ENCODE peak calls at places on chromosomes 6 and 20, in four cellular contexts. U is naive thymus-derived CD4-positive, alpha-beta T cell; A is lung; P is DND-41. B is an unnamed sample.

GRCh38 chr20:51368461-51369211 is 173.9 kb downstream of the NFATC2 start:
- DNase-seq in U (no peak), A (no peak), P (no peak), B (no peak)

GRCh38 chr6:131532476-131533108 is 40.4 kb upstream of the ARG1 start:
- DNase-seq in U (no peak), A (no peak), P (no peak), B (peak; percentile 44)

GRCh38 chr6:139540276-139540675 is 165.8 kb upstream of the CITED2 start:
- DNase-seq in U (peak; percentile 37), A (no peak), P (peak; percentile 38), B (no peak)

GRCh38 chr6:17276766-17277165 is 4.4 kb upstream of the RBM24 start:
- DNase-seq in U (no peak), A (no peak), P (no peak), B (no peak)

GRCh38 chr6:112179631-112180030 is 74.7 kb downstream of the LAMA4 start:
- DNase-seq in U (no peak), A (no peak), P (no peak), B (no peak)

GRCh38 chr6:134447883-134448387 is 130.0 kb upstream of the SGK1 start:
- DNase-seq in U (no peak), A (no peak), P (no peak), B (no peak)

GRCh38 chr6:157233686-157234085 is 89.6 kb downstream of the TMEM242 start:
- DNase-seq in U (no peak), A (no peak), P (no peak), B (no peak)

GRCh38 chr6:26016326-26017275 is 54.0 kb downstream of the TRIM38 start:
- DNase-seq in U (no peak), A (no peak), P (no peak), B (no peak)

GRCh38 chr6:21384211-21384610 is 209.3 kb upstream of the SOX4 start:
- DNase-seq in U (no peak), A (no peak), P (no peak), B (no peak)

GRCh38 chr6:25676775-25677174 is 24.8 kb downstream of the SCGN start:
- DNase-seq in U (no peak), A (no peak), P (no peak), B (no peak)

GRCh38 chr6:154448448-154449096 is 61.9 kb downstream of the CNKSR3 start:
- DNase-seq in U (no peak), A (no peak), P (no peak), B (no peak)

GRCh38 chr6:79713701-79714322 is 82.7 kb downstream of the SH3BGRL2 start:
- DNase-seq in U (peak; percentile 39), A (peak; percentile 38), P (peak; percentile 38), B (no peak)

GRCh38 chr20:38473353-38473795 is 731 bp downstream of the RALGAPB start:
- DNase-seq in U (no peak), A (no peak), P (no peak), B (no peak)

GRCh38 chr20:7855545-7855944 is 84.7 kb downstream of the HAO1 start:
- DNase-seq in U (no peak), A (no peak), P (no peak), B (no peak)

GRCh38 chr20:24497851-24498250 is 28.4 kb downstream of the SYNDIG1 start:
- DNase-seq in U (no peak), A (no peak), P (no peak), B (no peak)

GRCh38 chr6:127129281-127129680 is 10.8 kb downstream of the RSPO3 start:
- DNase-seq in U (no peak), A (no peak), P (no peak), B (no peak)

GRCh38 chr6:32462609-32463008 is 22.9 kb downstream of the HLA-DRA start:
- DNase-seq in U (no peak), A (no peak), P (no peak), B (no peak)

GRCh38 chr6:19327684-19328083 is 509.5 kb upstream of the ID4 start:
- DNase-seq in U (no peak), A (no peak), P (no peak), B (no peak)

GRCh38 chr6:157714153-157714490 is 108.9 kb upstream of the SNX9 start:
- DNase-seq in U (no peak), A (no peak), P (no peak), B (no peak)

GRCh38 chr6:41687501-41688175 is 47.8 kb downstream of the TFEB start:
- DNase-seq in U (no peak), A (no peak), P (no peak), B (no peak)

GRCh38 chr20:10958279-10958678 is 284.5 kb upstream of the JAG1 start:
- DNase-seq in U (no peak), A (no peak), P (no peak), B (no peak)

GRCh38 chr6:126040826-126041225 is 54.5 kb downstream of the TRMT11 start:
- DNase-seq in U (no peak), A (peak; percentile 46), P (no peak), B (no peak)

GRCh38 chr20:63083831-63084562 is 77.2 kb upstream of the BHLHE23 start:
- DNase-seq in U (no peak), A (no peak), P (no peak), B (no peak)
- H3K27me3 ChIP-seq in U (no peaks in the 10 kb centered on the region), A (no peaks in the 10 kb centered on the region), P (no peaks in the 10 kb centered on the region), B (peaks cover 1% of the 10 kb centered on the region)

GRCh38 chr6:11447265-11447664 is 90.3 kb upstream of the TMEM170B start:
- DNase-seq in U (no peak), A (no peak), P (no peak), B (no peak)
- H3K27me3 ChIP-seq in U (no peaks in the 10 kb centered on the region), A (no peaks in the 10 kb centered on the region), P (peaks cover 7% of the 10 kb centered on the region), B (no peaks in the 10 kb centered on the region)

DNA sequence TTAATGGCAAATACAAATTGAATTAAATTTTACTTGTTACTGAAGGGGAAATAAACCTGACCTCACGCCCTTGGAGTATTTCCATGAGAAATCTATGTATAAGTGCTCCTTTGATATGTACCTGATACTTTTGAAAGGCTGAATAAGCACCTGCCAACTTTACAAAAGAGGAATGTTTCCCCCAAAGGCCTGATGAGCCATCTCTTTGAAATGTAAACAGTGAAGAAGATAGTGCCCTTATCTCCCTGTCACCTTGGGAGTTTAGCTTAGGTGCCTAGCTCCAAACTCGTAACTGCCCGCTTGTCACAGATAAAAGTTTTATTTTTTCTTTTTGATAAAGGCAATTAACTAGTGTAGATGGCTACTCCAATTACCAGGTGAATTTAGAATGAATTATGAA is 1.1 kb upstream of the ZNF343 start:
- DNase-seq in U (no peak), A (no peak), P (no peak), B (no peak)
- H3K27me3 ChIP-seq in U (no peaks in the 10 kb centered on the region), A (no peaks in the 10 kb centered on the region), P (peaks cover 10% of the 10 kb centered on the region), B (no peaks in the 10 kb centered on the region)

GRCh38 chr6:149905911-149906371 is 8.0 kb upstream of the RAET1E start:
- DNase-seq in U (no peak), A (no peak), P (peak; percentile 18), B (no peak)
- H3K27me3 ChIP-seq in U (no peaks in the 10 kb centered on the region), A (no peaks in the 10 kb centered on the region), P (peaks cover 4% of the 10 kb centered on the region), B (no peaks in the 10 kb centered on the region)

B was measured in GM06990.